ENCODE peak calls at places on chromosomes 3 and 15, in nine cellular contexts. D, T, J, Q, E, V, Y, L and S are unnamed samples.

GRCh38 chr15:99895189-99895955 is 162.1 kb upstream of the LYSMD4 start:
- DNase-seq in D (no peak), T (no peak), J (no peak), Q (no peak), E (no peak), V (no peak), Y (no peak), L (no peak), S (no peak)

GRCh38 chr3:161072076-161072697 is 33.0 kb downstream of the B3GALNT1 start:
- DNase-seq in D (no peak), T (no peak), J (no peak), Q (no peak), E (no peak), V (no peak), Y (no peak), L (no peak), S (no peak)

GRCh38 chr3:162353414-162353813 is 856.8 kb downstream of the OTOL1 start:
- DNase-seq in D (no peak), T (no peak), J (no peak), Q (no peak), E (no peak), V (no peak), Y (no peak), L (no peak), S (no peak)

GRCh38 chr15:41558400-41559238 is at the start of gene TYRO3:
- DNase-seq in D (peak; percentile 54), T (no peak), J (peak; percentile 51), Q (no peak), E (no peak), V (peak; percentile 63), Y (peak; percentile 81), L (peak; percentile 56), S (peak; percentile 47)

GRCh38 chr3:173025941-173026340 is 115.1 kb downstream of the SPATA16 start:
- DNase-seq in D (no peak), T (no peak), J (no peak), Q (no peak), E (no peak), V (no peak), Y (no peak), L (no peak), S (no peak)

GRCh38 chr3:188746291-188746783 is 425.4 kb upstream of the TPRG1 start:
- DNase-seq in D (no peak), T (no peak), J (no peak), Q (no peak), E (no peak), V (no peak), Y (no peak), L (no peak), S (no peak)

GRCh38 chr3:194058189-194058571 is 77.8 kb upstream of the HES1 start:
- DNase-seq in D (peak; percentile 91), T (no peak), J (peak; percentile 42), Q (peak; percentile 43), E (peak; percentile 41), V (no peak), Y (peak; percentile 52), L (peak; percentile 44), S (no peak)

GRCh38 chr15:67120839-67121540 is 55.6 kb downstream of the SMAD3 start:
- DNase-seq in D (no peak), T (no peak), J (no peak), Q (peak; percentile 76), E (peak; percentile 92), V (peak; percentile 77), Y (peak; percentile 91), L (peak; percentile 92), S (peak; percentile 64)

GRCh38 chr15:37900286-37901221 is 33.9 kb upstream of the TMCO5A start:
- DNase-seq in D (no peak), T (no peak), J (no peak), Q (no peak), E (peak; percentile 45), V (no peak), Y (no peak), L (peak; percentile 94), S (no peak)

GRCh38 chr3:157523814-157524213 is 20.6 kb upstream of the VEPH1 start:
- DNase-seq in D (no peak), T (no peak), J (no peak), Q (no peak), E (no peak), V (no peak), Y (no peak), L (peak; percentile 24), S (no peak)

GRCh38 chr15:71411538-71412482 is 296.5 kb downstream of the THSD4 start:
- DNase-seq in D (no peak), T (no peak), J (no peak), Q (peak; percentile 78), E (no peak), V (no peak), Y (no peak), L (peak; percentile 8), S (no peak)

GRCh38 chr3:80190051-80190450 is 422.3 kb upstream of the ROBO1 start:
- DNase-seq in D (no peak), T (peak; percentile 87), J (no peak), Q (no peak), E (peak; percentile 76), V (no peak), Y (no peak), L (no peak), S (no peak)

GRCh38 chr3:182485306-182485705 is 308.0 kb upstream of the ATP11B start:
- DNase-seq in D (no peak), T (no peak), J (no peak), Q (no peak), E (no peak), V (no peak), Y (no peak), L (no peak), S (no peak)

GRCh38 chr15:67118808-67119207 is 53.4 kb downstream of the SMAD3 start:
- DNase-seq in D (no peak), T (no peak), J (no peak), Q (no peak), E (no peak), V (no peak), Y (no peak), L (no peak), S (no peak)